ENCODE peak calls at places on chromosomes 3 and 15, in eight cellular contexts. One of them, this sample, is unnamed.
A peak's percentile ranks its signal among the peaks of the same experiment; 100 is the strongest.

GRCh38 chr15:77021803-77022381 is 27.0 kb downstream of the PSTPIP1 start:
- DNase-seq in psoas muscle: no peak
- DNase-seq in effector memory CD4-positive, alpha-beta T cell: peak; percentile 45
- DNase-seq in A549: no peak
- DNase-seq in tibial nerve: no peak
- DNase-seq in RWPE2: no peak
- DNase-seq in fibroblast of lung: peak; percentile 24
- DNase-seq in SK-N-SH: no peak
- DNase-seq in this sample: peak; percentile 77

GRCh38 chr3:31319332-31319731 is 213.4 kb upstream of the STT3B start:
- DNase-seq in psoas muscle: no peak
- DNase-seq in effector memory CD4-positive, alpha-beta T cell: no peak
- DNase-seq in A549: no peak
- DNase-seq in tibial nerve: no peak
- DNase-seq in RWPE2: no peak
- DNase-seq in fibroblast of lung: no peak
- DNase-seq in SK-N-SH: no peak
- DNase-seq in this sample: no peak

GRCh38 chr3:45907769-45908705 is 21.7 kb downstream of the CCR9 start:
- DNase-seq in psoas muscle: no peak
- DNase-seq in effector memory CD4-positive, alpha-beta T cell: no peak
- DNase-seq in A549: no peak
- DNase-seq in tibial nerve: no peak
- DNase-seq in RWPE2: no peak
- DNase-seq in fibroblast of lung: peak; percentile 59
- DNase-seq in SK-N-SH: no peak
- DNase-seq in this sample: no peak

GRCh38 chr3:40911264-40911663 is 288.0 kb upstream of the CTNNB1 start:
- DNase-seq in psoas muscle: no peak
- DNase-seq in effector memory CD4-positive, alpha-beta T cell: no peak
- DNase-seq in A549: no peak
- DNase-seq in tibial nerve: no peak
- DNase-seq in RWPE2: no peak
- DNase-seq in fibroblast of lung: no peak
- DNase-seq in SK-N-SH: no peak
- DNase-seq in this sample: no peak

GRCh38 chr15:92819312-92820232 is 80.6 kb upstream of the CHD2 start:
- DNase-seq in psoas muscle: no peak
- DNase-seq in effector memory CD4-positive, alpha-beta T cell: no peak
- DNase-seq in A549: no peak
- DNase-seq in tibial nerve: no peak
- DNase-seq in RWPE2: no peak
- DNase-seq in fibroblast of lung: no peak
- DNase-seq in SK-N-SH: peak; percentile 63
- DNase-seq in this sample: no peak

GRCh38 chr3:191198480-191198879 is 561 bp upstream of the OSTN start:
- DNase-seq in psoas muscle: no peak
- DNase-seq in effector memory CD4-positive, alpha-beta T cell: no peak
- DNase-seq in A549: no peak
- DNase-seq in tibial nerve: no peak
- DNase-seq in RWPE2: no peak
- DNase-seq in fibroblast of lung: no peak
- DNase-seq in SK-N-SH: no peak
- DNase-seq in this sample: no peak

GRCh38 chr15:98649996-98650870 is 1.9 kb downstream of the IGF1R start:
- DNase-seq in psoas muscle: peak; percentile 46
- DNase-seq in effector memory CD4-positive, alpha-beta T cell: peak; percentile 18
- DNase-seq in A549: no peak
- DNase-seq in tibial nerve: peak; percentile 35
- DNase-seq in RWPE2: no peak
- DNase-seq in fibroblast of lung: peak; percentile 55
- DNase-seq in SK-N-SH: peak; percentile 56
- DNase-seq in this sample: no peak

GRCh38 chr3:160180581-160181216 is 44.5 kb upstream of the C3orf80 start:
- DNase-seq in psoas muscle: no peak
- DNase-seq in effector memory CD4-positive, alpha-beta T cell: no peak
- DNase-seq in A549: no peak
- DNase-seq in tibial nerve: no peak
- DNase-seq in RWPE2: no peak
- DNase-seq in fibroblast of lung: peak; percentile 34
- DNase-seq in SK-N-SH: peak; percentile 17
- DNase-seq in this sample: no peak

GRCh38 chr15:40103124-40103858 is 5.4 kb downstream of the BMF start:
- DNase-seq in psoas muscle: peak; percentile 84
- DNase-seq in effector memory CD4-positive, alpha-beta T cell: no peak
- DNase-seq in A549: no peak
- DNase-seq in tibial nerve: peak; percentile 48
- DNase-seq in RWPE2: peak; percentile 97
- DNase-seq in fibroblast of lung: peak; percentile 81
- DNase-seq in SK-N-SH: peak; percentile 91
- DNase-seq in this sample: no peak

DNA sequence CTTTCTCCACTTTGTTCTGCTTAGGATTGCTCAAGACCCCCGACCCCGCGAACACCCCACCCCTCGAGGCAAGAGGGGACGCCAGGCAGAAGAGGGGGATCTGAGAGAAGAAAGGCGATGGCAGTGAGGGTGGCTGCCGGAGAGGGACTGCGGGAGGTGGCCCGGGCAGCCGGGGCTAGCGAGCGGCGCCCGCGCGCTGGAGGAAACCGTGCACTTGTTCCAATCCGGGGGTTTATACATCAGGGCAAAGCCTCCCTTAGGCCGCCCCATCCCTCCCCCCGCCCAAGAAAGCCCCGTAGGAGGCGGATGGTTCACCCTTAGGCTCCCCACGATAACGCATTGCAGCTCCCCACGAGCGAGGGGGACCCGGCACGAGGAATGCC is 475 bp downstream of the ERC2 start:
- DNase-seq in psoas muscle: no peak
- DNase-seq in effector memory CD4-positive, alpha-beta T cell: no peak
- DNase-seq in A549: no peak
- DNase-seq in tibial nerve: no peak
- DNase-seq in RWPE2: no peak
- DNase-seq in fibroblast of lung: no peak
- DNase-seq in SK-N-SH: peak; percentile 69
- DNase-seq in this sample: no peak
- H3K4me3 ChIP-seq in psoas muscle: peak overlapping the region; percentile 62
- H3K4me3 ChIP-seq in effector memory CD4-positive, alpha-beta T cell: no peak overlapping the region
- H3K4me3 ChIP-seq in A549: peak overlapping the region; percentile 57
- H3K4me3 ChIP-seq in tibial nerve: peak overlapping the region; percentile 31
- H3K4me3 ChIP-seq in RWPE2: peak overlapping the region; percentile 34
- H3K4me3 ChIP-seq in fibroblast of lung: peak overlapping the region; percentile 26
- H3K4me3 ChIP-seq in SK-N-SH: peak overlapping the region; percentile 65
- H3K4me3 ChIP-seq in this sample: no peak overlapping the region

DNA sequence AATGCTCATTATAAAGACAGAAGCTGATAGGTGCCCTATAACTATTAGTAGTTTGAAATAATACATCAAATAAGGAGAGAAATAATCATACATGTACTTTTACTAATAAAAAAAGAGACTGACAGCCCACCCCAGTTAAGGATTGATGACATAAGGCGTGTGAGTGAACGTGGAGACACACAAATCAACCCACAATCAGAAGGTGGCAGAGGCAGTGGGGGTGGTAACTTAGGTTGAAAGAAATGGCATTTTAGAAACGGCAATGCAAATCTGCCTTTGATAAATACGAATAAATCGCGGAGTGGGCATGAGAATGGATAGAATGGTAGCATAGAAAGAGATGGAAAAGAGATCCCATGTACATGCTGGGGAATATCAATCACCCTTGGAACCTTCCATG is 256.2 kb upstream of the ATP10A start:
- DNase-seq in psoas muscle: no peak
- DNase-seq in effector memory CD4-positive, alpha-beta T cell: no peak
- DNase-seq in A549: no peak
- DNase-seq in tibial nerve: no peak
- DNase-seq in RWPE2: no peak
- DNase-seq in fibroblast of lung: no peak
- DNase-seq in SK-N-SH: no peak
- DNase-seq in this sample: no peak
- H3K4me1 ChIP-seq in psoas muscle: no peaks in the 10 kb centered on the region
- H3K4me1 ChIP-seq in effector memory CD4-positive, alpha-beta T cell: no peaks in the 10 kb centered on the region
- H3K4me1 ChIP-seq in A549: no peaks in the 10 kb centered on the region
- H3K4me1 ChIP-seq in tibial nerve: no peaks in the 10 kb centered on the region
- H3K4me1 ChIP-seq in RWPE2: no peaks in the 10 kb centered on the region
- H3K4me1 ChIP-seq in fibroblast of lung: no peaks in the 10 kb centered on the region
- H3K4me1 ChIP-seq in SK-N-SH: no peaks in the 10 kb centered on the region
- H3K4me1 ChIP-seq in this sample: no peaks in the 10 kb centered on the region

DNA sequence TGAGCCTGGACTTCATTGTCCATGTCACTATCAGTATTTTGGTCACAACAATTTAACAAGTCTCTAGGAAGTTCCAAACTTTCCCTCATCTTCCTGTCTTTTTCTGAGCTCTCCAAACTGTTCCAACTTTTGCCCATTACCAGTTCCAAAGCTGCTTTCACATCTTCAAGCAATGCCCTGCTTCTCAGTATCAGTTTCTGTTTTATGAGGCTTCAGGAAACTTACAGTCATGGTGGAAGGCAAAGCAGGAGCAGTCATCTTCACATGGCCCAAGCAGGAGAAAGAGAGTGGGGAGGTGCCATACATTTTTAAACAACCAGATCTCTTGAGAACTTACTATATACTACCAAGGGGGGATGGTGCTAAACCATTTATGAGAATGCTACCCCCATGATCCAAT is 169.5 kb downstream of the PLCL2 start:
- DNase-seq in psoas muscle: no peak
- DNase-seq in effector memory CD4-positive, alpha-beta T cell: no peak
- DNase-seq in A549: no peak
- DNase-seq in tibial nerve: no peak
- DNase-seq in RWPE2: no peak
- DNase-seq in fibroblast of lung: no peak
- DNase-seq in SK-N-SH: no peak
- DNase-seq in this sample: no peak
- H3K27ac ChIP-seq in psoas muscle: no peak overlapping the region
- H3K27ac ChIP-seq in effector memory CD4-positive, alpha-beta T cell: no peak overlapping the region
- H3K27ac ChIP-seq in A549: no peak overlapping the region
- H3K27ac ChIP-seq in tibial nerve: no peak overlapping the region
- H3K27ac ChIP-seq in RWPE2: no peak overlapping the region
- H3K27ac ChIP-seq in fibroblast of lung: no peak overlapping the region
- H3K27ac ChIP-seq in SK-N-SH: no peak overlapping the region
- H3K27ac ChIP-seq in this sample: no peak overlapping the region

GRCh38 chr3:64215084-64215483 is 10.2 kb downstream of the PRICKLE2 start:
- DNase-seq in psoas muscle: no peak
- DNase-seq in effector memory CD4-positive, alpha-beta T cell: no peak
- DNase-seq in A549: no peak
- DNase-seq in tibial nerve: no peak
- DNase-seq in RWPE2: no peak
- DNase-seq in fibroblast of lung: no peak
- DNase-seq in SK-N-SH: no peak
- DNase-seq in this sample: no peak

GRCh38 chr3:64215559-64215958 is 9.7 kb downstream of the PRICKLE2 start:
- DNase-seq in psoas muscle: no peak
- DNase-seq in effector memory CD4-positive, alpha-beta T cell: no peak
- DNase-seq in A549: no peak
- DNase-seq in tibial nerve: no peak
- DNase-seq in RWPE2: no peak
- DNase-seq in fibroblast of lung: no peak
- DNase-seq in SK-N-SH: no peak
- DNase-seq in this sample: no peak

GRCh38 chr3:64213224-64213893 is 11.9 kb downstream of the PRICKLE2 start:
- DNase-seq in psoas muscle: no peak
- DNase-seq in effector memory CD4-positive, alpha-beta T cell: no peak
- DNase-seq in A549: no peak
- DNase-seq in tibial nerve: no peak
- DNase-seq in RWPE2: no peak
- DNase-seq in fibroblast of lung: no peak
- DNase-seq in SK-N-SH: no peak
- DNase-seq in this sample: no peak

GRCh38 chr3:64214002-64214696 is 11.1 kb downstream of the PRICKLE2 start:
- DNase-seq in psoas muscle: peak; percentile 74
- DNase-seq in effector memory CD4-positive, alpha-beta T cell: no peak
- DNase-seq in A549: no peak
- DNase-seq in tibial nerve: peak; percentile 61
- DNase-seq in RWPE2: no peak
- DNase-seq in fibroblast of lung: peak; percentile 99
- DNase-seq in SK-N-SH: peak; percentile 16
- DNase-seq in this sample: no peak

GRCh38 chr3:64214697-64215018 is 10.6 kb downstream of the PRICKLE2 start:
- DNase-seq in psoas muscle: peak; percentile 45
- DNase-seq in effector memory CD4-positive, alpha-beta T cell: no peak
- DNase-seq in A549: no peak
- DNase-seq in tibial nerve: peak; percentile 43
- DNase-seq in RWPE2: no peak
- DNase-seq in fibroblast of lung: peak; percentile 76
- DNase-seq in SK-N-SH: no peak
- DNase-seq in this sample: no peak
- H3K4me3 ChIP-seq in psoas muscle: peak overlapping the region; percentile 49
- H3K4me3 ChIP-seq in effector memory CD4-positive, alpha-beta T cell: no peak overlapping the region
- H3K4me3 ChIP-seq in A549: peak overlapping the region; percentile 18
- H3K4me3 ChIP-seq in tibial nerve: peak overlapping the region; percentile 9
- H3K4me3 ChIP-seq in RWPE2: no peak overlapping the region
- H3K4me3 ChIP-seq in fibroblast of lung: peak overlapping the region; percentile 36
- H3K4me3 ChIP-seq in SK-N-SH: no peak overlapping the region
- H3K4me3 ChIP-seq in this sample: no peak overlapping the region

GRCh38 chr3:16936656-16937055 is 51.9 kb downstream of the PLCL2 start:
- DNase-seq in psoas muscle: no peak
- DNase-seq in effector memory CD4-positive, alpha-beta T cell: no peak
- DNase-seq in A549: no peak
- DNase-seq in tibial nerve: no peak
- DNase-seq in RWPE2: no peak
- DNase-seq in fibroblast of lung: no peak
- DNase-seq in SK-N-SH: no peak
- DNase-seq in this sample: no peak
- H3K4me1 ChIP-seq in psoas muscle: peaks cover 77% of the 10 kb centered on the region
- H3K4me1 ChIP-seq in effector memory CD4-positive, alpha-beta T cell: peaks cover 14% of the 10 kb centered on the region
- H3K4me1 ChIP-seq in A549: no peaks in the 10 kb centered on the region
- H3K4me1 ChIP-seq in tibial nerve: no peaks in the 10 kb centered on the region
- H3K4me1 ChIP-seq in RWPE2: no peaks in the 10 kb centered on the region
- H3K4me1 ChIP-seq in fibroblast of lung: no peaks in the 10 kb centered on the region
- H3K4me1 ChIP-seq in SK-N-SH: peaks cover 7% of the 10 kb centered on the region
- H3K4me1 ChIP-seq in this sample: peaks cover 63% of the 10 kb centered on the region

DNA sequence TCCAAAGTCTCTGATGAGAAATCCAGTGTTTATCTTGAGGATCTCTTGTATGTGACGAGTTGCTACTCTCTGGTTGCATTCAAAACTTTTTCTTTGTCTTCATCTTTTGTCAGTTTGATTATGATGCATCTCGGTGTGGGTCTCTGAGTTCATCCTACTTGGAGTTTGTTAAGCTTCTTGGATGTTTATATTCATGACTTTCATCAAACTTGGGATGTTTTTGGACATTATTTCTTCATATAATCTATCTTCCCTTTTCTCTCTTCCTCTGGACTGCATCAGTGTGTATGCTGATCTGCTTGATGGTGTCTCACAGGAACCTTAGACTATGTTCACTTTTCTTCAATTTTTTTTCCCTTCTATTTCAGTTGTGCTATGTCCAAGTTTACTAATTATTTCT is 320.4 kb downstream of the TLE3 start:
- DNase-seq in psoas muscle: no peak
- DNase-seq in effector memory CD4-positive, alpha-beta T cell: no peak
- DNase-seq in A549: no peak
- DNase-seq in tibial nerve: no peak
- DNase-seq in RWPE2: no peak
- DNase-seq in fibroblast of lung: no peak
- DNase-seq in SK-N-SH: no peak
- DNase-seq in this sample: no peak
- H3K27ac ChIP-seq in psoas muscle: no peak overlapping the region
- H3K27ac ChIP-seq in effector memory CD4-positive, alpha-beta T cell: no peak overlapping the region
- H3K27ac ChIP-seq in A549: no peak overlapping the region
- H3K27ac ChIP-seq in tibial nerve: no peak overlapping the region
- H3K27ac ChIP-seq in RWPE2: no peak overlapping the region
- H3K27ac ChIP-seq in fibroblast of lung: no peak overlapping the region
- H3K27ac ChIP-seq in SK-N-SH: no peak overlapping the region
- H3K27ac ChIP-seq in this sample: no peak overlapping the region

GRCh38 chr15:72197045-72197459 is 535 bp downstream of the GRAMD2A start:
- DNase-seq in psoas muscle: no peak
- DNase-seq in effector memory CD4-positive, alpha-beta T cell: no peak
- DNase-seq in A549: no peak
- DNase-seq in tibial nerve: no peak
- DNase-seq in RWPE2: no peak
- DNase-seq in fibroblast of lung: no peak
- DNase-seq in SK-N-SH: peak; percentile 45
- DNase-seq in this sample: no peak
- H3K4me3 ChIP-seq in psoas muscle: peak overlapping the region; percentile 62
- H3K4me3 ChIP-seq in effector memory CD4-positive, alpha-beta T cell: peak overlapping the region; percentile 12
- H3K4me3 ChIP-seq in A549: no peak overlapping the region
- H3K4me3 ChIP-seq in tibial nerve: peak overlapping the region; percentile 40
- H3K4me3 ChIP-seq in RWPE2: peak overlapping the region; percentile 47
- H3K4me3 ChIP-seq in fibroblast of lung: no peak overlapping the region
- H3K4me3 ChIP-seq in SK-N-SH: no peak overlapping the region
- H3K4me3 ChIP-seq in this sample: no peak overlapping the region